ENCODE peak calls at places on chromosomes 3 and 15, in five cellular contexts. L is progenitor cell of endocrine pancreas, X is mesothelial cell of epicardium, B is mucosa of descending colon, F is IMR-90. P is an unnamed sample.

GRCh38 chr15:43799945-43800285 is at the start of gene SERINC4:
- DNase-seq in L (no peak), X (no peak), B (no peak), F (no peak), P (no peak)

GRCh38 chr15:66651913-66652642 is 50.0 kb upstream of the SMAD6 start:
- DNase-seq in L (no peak), X (no peak), B (no peak), F (no peak), P (no peak)

GRCh38 chr15:37038036-37038715 is 62.2 kb downstream of the MEIS2 start:
- DNase-seq in L (no peak), X (no peak), B (no peak), F (peak), P (no peak)

GRCh38 chr3:173902866-173903265 is 505.3 kb downstream of the NLGN1 start:
- DNase-seq in L (no peak), X (no peak), B (no peak), F (peak), P (no peak)

GRCh38 chr15:90336705-90337141 is 15.4 kb upstream of the ZNF774 start:
- DNase-seq in L (no peak), X (no peak), B (peak), F (peak), P (no peak)

GRCh38 chr15:68365770-68366169 is 66.2 kb downstream of the ITGA11 start:
- DNase-seq in L (no peak), X (no peak), B (no peak), F (no peak), P (no peak)

GRCh38 chr15:29045717-29046116 is 159.9 kb downstream of the APBA2 start:
- DNase-seq in L (no peak), X (no peak), B (no peak), F (peak), P (no peak)

GRCh38 chr3:132253262-132253878 is 63.8 kb upstream of the ACP3 start:
- DNase-seq in L (no peak), X (no peak), B (peak), F (peak), P (no peak)

GRCh38 chr3:77254967-77255831 is 215.3 kb downstream of the ROBO2 start:
- DNase-seq in L (peak), X (no peak), B (peak), F (peak), P (no peak)

GRCh38 chr3:58536501-58537411 is at the start of gene ACOX2:
- DNase-seq in L (no peak), X (no peak), B (peak), F (peak), P (no peak)

GRCh38 chr15:92152983-92153382 is 240.7 kb upstream of the ST8SIA2 start:
- DNase-seq in L (no peak), X (no peak), B (no peak), F (no peak), P (no peak)

GRCh38 chr15:31223478-31224350 is 102.9 kb upstream of the KLF13 start:
- DNase-seq in L (no peak), X (no peak), B (no peak), F (no peak), P (no peak)

GRCh38 chr3:52428151-52429005 is 16.5 kb downstream of the SEMA3G start:
- DNase-seq in L (no peak), X (no peak), B (peak), F (peak), P (no peak)

GRCh38 chr3:33425456-33425855 is 14.7 kb downstream of the UBP1 start:
- DNase-seq in L (no peak), X (no peak), B (no peak), F (no peak), P (no peak)

GRCh38 chr3:33419948-33420347 is 20.3 kb downstream of the UBP1 start:
- DNase-seq in L (no peak), X (no peak), B (no peak), F (no peak), P (no peak)

GRCh38 chr3:33417051-33417673 is 23.0 kb downstream of the UBP1 start:
- DNase-seq in L (no peak), X (no peak), B (no peak), F (peak), P (no peak)

GRCh38 chr3:33424606-33425453 is 15.4 kb downstream of the UBP1 start:
- DNase-seq in L (no peak), X (no peak), B (no peak), F (no peak), P (no peak)

GRCh38 chr3:33420966-33421365 is 19.2 kb downstream of the UBP1 start:
- DNase-seq in L (no peak), X (no peak), B (no peak), F (no peak), P (no peak)
- TF ChIP-seq CTCF in L (no peak), X (no peak), B (no peak), F (no peak), P (no peak)

DNA sequence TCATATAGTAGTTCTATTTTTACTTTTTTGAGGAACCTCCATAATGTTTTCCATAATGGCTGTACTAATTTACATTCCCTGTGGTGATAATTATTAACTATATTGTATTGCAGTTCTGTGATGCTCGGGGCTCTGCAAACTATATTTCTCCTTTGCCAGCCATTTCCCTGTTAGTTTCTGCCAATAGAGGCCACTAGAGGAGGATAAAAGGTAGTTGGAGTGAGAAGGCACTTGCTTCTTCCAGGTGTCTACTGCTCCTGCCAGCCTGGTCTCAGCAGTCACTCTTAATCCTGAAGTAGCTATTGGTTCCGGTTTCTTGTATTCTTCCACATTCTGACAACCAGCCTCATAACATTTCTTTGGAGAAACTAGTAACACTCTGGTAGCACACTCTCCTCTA is 233.9 kb upstream of the GBE1 start:
- DNase-seq in L (no peak), X (no peak), B (no peak), F (no peak), P (no peak)
- TF ChIP-seq CTCF in L (no peak), X (no peak), B (no peak), F (no peak), P (no peak)

GRCh38 chr3:8669019-8669418 is 24.4 kb upstream of the SSUH2 start:
- DNase-seq in L (no peak), X (no peak), B (no peak), F (no peak), P (no peak)
- TF ChIP-seq CTCF in L (no peak), X (no peak), B (no peak), F (no peak), P (no peak)

GRCh38 chr15:94667109-94667508 is 435.7 kb downstream of the MCTP2 start:
- DNase-seq in L (no peak), X (no peak), B (no peak), F (no peak), P (no peak)
- TF ChIP-seq CTCF in L (no peak), X (no peak), B (no peak), F (no peak), P (no peak)

GRCh38 chr3:154338008-154338407 is 13.7 kb upstream of the DHX36 start:
- DNase-seq in L (no peak), X (no peak), B (no peak), F (no peak), P (no peak)

GRCh38 chr3:154334973-154335420 is 10.7 kb upstream of the DHX36 start:
- DNase-seq in L (no peak), X (no peak), B (peak), F (peak), P (no peak)

GRCh38 chr3:154338570-154338969 is 14.3 kb upstream of the DHX36 start:
- DNase-seq in L (no peak), X (no peak), B (no peak), F (no peak), P (no peak)
- TF ChIP-seq CTCF in L (no peak), X (no peak), B (no peak), F (no peak), P (no peak)

GRCh38 chr3:161422171-161422693 is 50.9 kb upstream of the SPTSSB start:
- DNase-seq in L (no peak), X (no peak), B (no peak), F (no peak), P (no peak)

GRCh38 chr3:161419555-161420333 is 48.4 kb upstream of the SPTSSB start:
- DNase-seq in L (no peak), X (no peak), B (no peak), F (no peak), P (no peak)

GRCh38 chr3:161420746-161421145 is 49.4 kb upstream of the SPTSSB start:
- DNase-seq in L (no peak), X (no peak), B (no peak), F (peak), P (no peak)

DNA sequence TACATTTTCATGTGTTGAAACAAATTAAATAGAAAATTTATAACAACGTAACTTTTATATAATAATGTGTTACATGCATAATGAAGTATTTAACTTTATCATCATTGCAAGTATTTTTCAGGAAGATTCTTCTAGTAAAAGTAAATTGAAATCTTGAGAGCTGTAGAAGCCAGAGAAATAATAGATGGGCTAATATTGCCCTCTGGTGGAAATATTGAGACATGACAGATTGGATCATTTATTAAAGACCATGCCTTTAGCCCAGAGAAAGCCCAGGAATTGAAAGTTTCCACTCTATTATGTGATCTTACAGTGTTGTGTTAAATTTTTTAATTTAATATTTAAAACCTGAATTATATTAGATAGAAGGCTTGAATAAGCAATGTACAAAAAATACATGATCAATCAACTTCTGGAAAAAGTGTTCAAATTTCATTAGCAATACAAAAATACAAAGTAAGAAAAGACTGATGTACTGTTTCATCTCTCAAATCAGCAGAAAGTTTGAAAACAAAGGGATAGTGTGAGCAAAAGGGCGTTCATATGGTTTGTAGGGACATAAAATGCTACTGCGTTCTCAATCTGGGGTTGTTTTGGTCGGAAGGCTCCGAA is 52.7 kb upstream of the SPTSSB start:
- DNase-seq in L (no peak), X (no peak), B (no peak), F (peak), P (no peak)
- TF ChIP-seq CTCF in L (peak), X (peak), B (peak), F (peak), P (peak)

P was measured in activated B cell treated with CpG ODN at 0.5 μM for 24 hours.